ENCODE peak calls at places on chromosomes 5 and 9, in four cellular contexts. J is GM12878, R is HepG2, N is SK-N-SH. Z is an unnamed sample. For H3K9me3, the result is how much of the 10 kb centered on the place peaks cover.

GRCh38 chr5:89871906-89872305 is 537.6 kb downstream of the CETN3 start:
- DNase-seq in J (no peak), R (no peak), N (no peak), Z (no peak)

GRCh38 chr9:70921126-70921525 is 200.3 kb downstream of the TRPM3 start:
- DNase-seq in J (no peak), R (no peak), N (no peak), Z (no peak)

GRCh38 chr9:134741846-134742245 is 100.2 kb downstream of the COL5A1 start:
- DNase-seq in J (no peak), R (no peak), N (no peak), Z (no peak)

GRCh38 chr9:89372979-89373378 is 54.7 kb downstream of the SECISBP2 start:
- DNase-seq in J (no peak), R (no peak), N (no peak), Z (no peak)

GRCh38 chr9:34185778-34186551 is 7.1 kb downstream of the UBAP1 start:
- DNase-seq in J (peak), R (no peak), N (no peak), Z (peak)

GRCh38 chr5:167684251-167684650 is 607.2 kb upstream of the WWC1 start:
- DNase-seq in J (no peak), R (no peak), N (no peak), Z (no peak)

GRCh38 chr5:133425764-133426738 is 186.3 kb downstream of the FSTL4 start:
- DNase-seq in J (no peak), R (no peak), N (no peak), Z (no peak)

GRCh38 chr9:70988551-70988950 is 132.9 kb downstream of the TRPM3 start:
- DNase-seq in J (no peak), R (no peak), N (no peak), Z (no peak)

GRCh38 chr5:181111010-181111409 is 20.0 kb downstream of the OR2V1 start:
- DNase-seq in J (no peak), R (no peak), N (no peak), Z (no peak)

GRCh38 chr9:22142681-22143080 is 133.6 kb upstream of the CDKN2B start:
- DNase-seq in J (no peak), R (no peak), N (no peak), Z (no peak)

GRCh38 chr5:173789031-173789920 is 98.9 kb upstream of the CPEB4 start:
- DNase-seq in J (no peak), R (peak), N (no peak), Z (peak)

GRCh38 chr5:54360089-54360488 is 49.7 kb upstream of the ARL15 start:
- DNase-seq in J (no peak), R (no peak), N (no peak), Z (no peak)

GRCh38 chr5:36052542-36052941 is 14.1 kb downstream of the UGT3A2 start:
- DNase-seq in J (no peak), R (no peak), N (no peak), Z (no peak)

GRCh38 chr9:79917417-79917816 is 345.7 kb downstream of the TLE4 start:
- DNase-seq in J (no peak), R (no peak), N (no peak), Z (no peak)

GRCh38 chr5:36878421-36879088 is 2.0 kb downstream of the NIPBL start:
- DNase-seq in J (no peak), R (peak), N (peak), Z (no peak)

GRCh38 chr9:84939766-84940165 is 270.2 kb downstream of the NTRK2 start:
- DNase-seq in J (no peak), R (no peak), N (no peak), Z (no peak)

GRCh38 chr5:86929123-86929766 is 311.5 kb downstream of the COX7C start:
- DNase-seq in J (no peak), R (no peak), N (no peak), Z (no peak)

GRCh38 chr9:94900222-94901018 is 173.9 kb downstream of the AOPEP start:
- DNase-seq in J (no peak), R (no peak), N (no peak), Z (no peak)

GRCh38 chr5:1378866-1379659 is 34.2 kb upstream of the CLPTM1L start:
- DNase-seq in J (no peak), R (no peak), N (no peak), Z (no peak)

GRCh38 chr5:132883261-132883834 is 9.9 kb downstream of the LEAP2 start:
- DNase-seq in J (no peak), R (peak), N (peak), Z (peak)

GRCh38 chr5:82355921-82356454 is 77.8 kb upstream of the RPS23 start:
- DNase-seq in J (no peak), R (no peak), N (no peak), Z (no peak)

GRCh38 chr9:97908736-97909135 is 13.6 kb downstream of the TRMO start:
- DNase-seq in J (no peak), R (no peak), N (no peak), Z (no peak)

GRCh38 chr5:59584858-59585846 is 308.4 kb downstream of the PDE4D start:
- DNase-seq in J (no peak), R (no peak), N (no peak), Z (no peak)

GRCh38 chr5:7592910-7593309 is 197.0 kb downstream of the ADCY2 start:
- DNase-seq in J (no peak), R (no peak), N (peak), Z (no peak)

GRCh38 chr5:177356756-177357458 is 817 bp upstream of the RGS14 start:
- DNase-seq in J (no peak), R (no peak), N (no peak), Z (no peak)

GRCh38 chr9:127038531-127038930 is 83.9 kb downstream of the ANGPTL2 start:
- DNase-seq in J (no peak), R (no peak), N (no peak), Z (no peak)

GRCh38 chr5:83474170-83474796 is 2.7 kb downstream of the VCAN start:
- DNase-seq in J (no peak), R (peak), N (peak), Z (peak)

GRCh38 chr5:8843766-8844165 is 702.1 kb downstream of the SEMA5A start:
- DNase-seq in J (no peak), R (no peak), N (no peak), Z (no peak)

DNA sequence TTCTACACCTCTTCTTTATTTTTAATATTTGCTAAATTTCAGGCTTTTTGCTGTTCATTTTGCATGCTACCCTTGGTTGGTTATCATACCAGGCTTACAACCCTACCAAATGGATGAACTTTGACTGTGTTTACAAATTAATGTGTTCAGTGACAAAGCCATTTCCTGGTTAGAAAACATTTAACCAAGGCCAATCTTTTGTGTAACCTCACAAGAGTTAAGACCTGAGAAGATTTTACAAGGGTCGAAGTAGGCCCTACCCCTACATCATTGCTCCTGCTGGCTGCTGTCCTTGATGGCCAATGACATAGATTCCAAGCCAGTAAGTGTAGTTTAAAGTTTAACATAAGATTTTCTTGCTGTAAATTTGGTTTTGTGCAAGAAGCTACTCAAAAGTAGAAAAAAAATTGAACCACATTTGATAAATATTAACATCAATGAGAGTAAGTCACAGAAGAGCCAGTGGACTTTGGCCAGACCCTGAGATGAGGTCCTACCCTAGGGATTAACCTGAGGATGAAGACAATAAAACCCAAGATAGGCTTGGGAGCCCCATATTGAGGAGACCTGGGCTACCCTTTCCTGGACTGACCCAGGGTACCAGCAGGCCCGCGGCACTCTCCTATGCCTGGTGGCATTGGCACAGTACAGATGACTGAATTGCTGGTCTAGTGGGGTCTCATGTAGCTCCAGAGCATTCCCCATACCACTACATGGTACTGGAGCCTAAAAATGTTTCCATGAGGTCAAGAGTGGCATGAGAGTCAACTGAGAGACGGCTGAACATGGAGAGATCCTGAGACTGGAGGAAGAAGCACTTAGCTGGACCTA is 8.3 kb downstream of the C1QTNF3 start:
- DNase-seq in J (peak), R (peak), N (no peak), Z (no peak)
- TF ChIP-seq POLR2AphosphoS5 in J (no peak), R (no peak), N (no peak), Z (no peak)

GRCh38 chr5:179795049-179795862 is 1.5 kb downstream of the LTC4S start:
- DNase-seq in J (no peak), R (no peak), N (peak), Z (no peak)
- TF ChIP-seq JUND in J (no peak), R (no peak), N (no peak), Z (no peak)

DNA sequence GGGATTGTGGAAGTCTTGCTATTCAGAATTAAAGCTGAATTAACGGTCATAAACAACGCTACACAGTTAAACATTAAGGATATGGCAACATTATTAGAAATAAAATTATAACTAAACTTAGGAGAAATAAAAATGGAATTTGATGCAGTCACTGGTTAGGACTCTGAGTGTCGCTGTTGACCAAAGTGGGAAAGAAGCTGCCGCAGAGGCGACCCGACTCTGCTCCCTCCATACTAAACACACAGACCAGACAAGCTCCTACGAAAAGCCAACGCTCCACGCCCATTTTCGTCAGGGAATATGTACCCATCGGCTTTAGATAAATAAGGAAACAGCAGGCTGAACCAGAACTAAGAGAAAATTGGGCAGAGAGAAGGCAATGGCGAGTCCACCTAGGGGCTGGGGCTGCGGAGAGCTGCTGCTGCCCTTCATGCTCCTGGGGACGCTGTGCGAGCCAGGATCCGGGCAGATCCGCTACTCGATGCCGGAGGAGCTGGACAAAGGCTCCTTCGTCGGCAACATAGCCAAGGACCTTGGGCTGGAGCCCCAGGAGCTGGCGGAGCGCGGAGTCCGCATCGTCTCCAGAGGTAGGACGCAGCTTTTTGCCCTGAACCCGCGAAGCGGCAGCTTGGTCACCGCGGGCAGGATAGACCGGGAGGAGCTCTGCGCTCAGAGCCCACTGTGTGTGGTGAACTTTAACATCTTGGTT is at the start of gene PCDHGA5:
- DNase-seq in J (no peak), R (no peak), N (no peak), Z (no peak)
- H3K9me3 ChIP-seq in J (under half), R (half or more), N (under half), Z (under half)

DNA sequence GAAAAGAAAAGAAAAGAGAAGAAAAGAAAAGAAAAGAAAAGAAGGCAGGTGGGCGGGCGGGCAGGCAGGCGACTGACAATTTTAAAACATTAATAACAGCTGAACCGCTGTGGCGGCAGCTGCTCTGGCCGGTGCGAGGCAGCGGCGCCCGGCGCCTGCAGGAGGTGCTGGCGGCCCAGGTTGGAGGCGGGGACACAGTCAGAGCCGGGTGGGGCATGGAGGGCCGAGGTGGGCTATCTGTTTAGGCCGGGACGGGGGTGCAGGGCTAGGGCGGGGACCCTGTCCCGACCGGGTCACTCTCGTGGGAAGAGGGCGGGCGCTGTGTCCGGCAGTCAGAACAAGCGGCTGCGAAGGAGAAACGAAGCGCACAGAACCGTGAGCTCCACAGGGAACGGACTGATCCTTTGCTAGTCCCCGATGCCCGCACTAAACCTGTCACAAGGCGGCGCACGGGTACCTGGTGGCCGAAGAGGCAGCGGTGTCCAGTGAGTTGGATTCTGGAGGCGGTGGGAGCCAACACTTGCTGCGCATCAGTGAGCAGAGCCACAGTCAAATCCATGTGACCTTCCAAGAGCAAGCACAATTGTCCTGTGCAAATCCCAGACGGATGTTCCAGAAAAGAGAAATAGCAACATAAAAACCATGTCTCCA is 13.6 kb upstream of the ALDOB start:
- DNase-seq in J (no peak), R (no peak), N (peak), Z (peak)
- TF ChIP-seq POLR2AphosphoS5 in J (no peak), R (no peak), N (no peak), Z (no peak)

DNA sequence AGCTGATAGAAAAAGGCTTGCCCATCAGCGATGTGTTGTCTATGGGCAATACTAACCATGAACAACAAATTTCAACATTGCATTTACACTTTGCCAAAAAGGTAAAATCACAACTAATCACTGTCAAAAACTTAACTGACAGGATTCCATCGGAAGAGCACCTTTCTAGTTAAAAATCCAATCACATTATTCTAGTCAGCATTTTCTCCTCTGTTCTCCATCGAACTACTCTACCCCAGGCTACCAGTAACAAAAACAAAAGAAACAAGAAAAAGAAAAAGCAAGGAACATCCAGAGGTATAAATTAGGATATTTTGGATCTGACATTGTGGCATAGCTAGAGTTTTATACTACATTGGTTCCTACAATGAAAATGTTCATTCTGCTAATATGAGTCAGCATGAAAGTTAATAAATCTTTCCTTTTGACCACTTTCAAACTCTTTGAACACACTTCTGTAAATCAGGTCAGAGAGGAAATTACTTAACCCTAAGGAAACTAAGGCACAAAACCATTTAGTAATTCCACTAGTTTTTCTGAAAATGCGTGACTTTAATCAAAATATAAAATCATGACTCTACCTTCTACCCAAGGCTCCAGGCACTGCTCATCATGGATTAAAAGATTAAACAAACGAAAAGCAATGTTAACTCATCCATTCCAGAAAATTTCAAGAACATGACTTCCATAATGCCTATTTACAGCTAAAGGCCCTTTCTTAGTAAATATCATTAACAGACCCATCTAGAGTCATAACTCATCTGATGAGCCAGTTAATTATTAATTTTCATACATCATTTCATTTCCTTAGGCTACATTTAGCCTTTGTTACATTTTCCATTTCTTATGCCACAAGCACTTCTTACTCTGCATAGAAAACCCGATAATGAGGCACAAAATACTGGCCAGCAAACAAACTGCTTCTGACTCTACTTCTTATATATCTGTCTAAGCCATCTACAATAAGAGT is 10.2 kb downstream of the GLIS3 start:
- DNase-seq in J (no peak), R (no peak), N (no peak), Z (no peak)
- TF ChIP-seq JUND in J (no peak), R (no peak), N (peak), Z (no peak)

Z was measured in HCT116.